ENCODE peak calls at places on chromosome 1, in six cellular contexts. One of them, this sample, is unnamed.
A peak's percentile ranks its signal among the peaks of the same experiment; 100 is the strongest.

GRCh38 chr1:221991221-221991620 is 249.3 kb upstream of the DUSP10 start:
- DNase-seq in T-cell: no peak
- DNase-seq in renal cortical epithelial cell: peak; percentile 55
- DNase-seq in stimulated activated CD4-positive, alpha-beta T cell treated with anti-CD3 and anti-CD28 coated beads, Interleukin-2, amount 100 ng/mL, for 48 hours: no peak
- DNase-seq in GF-D8: no peak
- DNase-seq in activated naive CD4-positive, alpha-beta T cell treated with anti-CD3 and anti-CD28 coated beads, Interleukin-2, amount 50 U/mL, for 72 hours: no peak
- DNase-seq in this sample: no peak

GRCh38 chr1:3597599-3597964 is 13.7 kb downstream of the MEGF6 start:
- DNase-seq in T-cell: no peak
- DNase-seq in renal cortical epithelial cell: no peak
- DNase-seq in stimulated activated CD4-positive, alpha-beta T cell treated with anti-CD3 and anti-CD28 coated beads, Interleukin-2, amount 100 ng/mL, for 48 hours: no peak
- DNase-seq in GF-D8: no peak
- DNase-seq in activated naive CD4-positive, alpha-beta T cell treated with anti-CD3 and anti-CD28 coated beads, Interleukin-2, amount 50 U/mL, for 72 hours: no peak
- DNase-seq in this sample: no peak

GRCh38 chr1:82775402-82776000 is 974.8 kb downstream of the ADGRL2 start:
- DNase-seq in T-cell: no peak
- DNase-seq in renal cortical epithelial cell: peak; percentile 4
- DNase-seq in stimulated activated CD4-positive, alpha-beta T cell treated with anti-CD3 and anti-CD28 coated beads, Interleukin-2, amount 100 ng/mL, for 48 hours: peak; percentile 40
- DNase-seq in GF-D8: no peak
- DNase-seq in activated naive CD4-positive, alpha-beta T cell treated with anti-CD3 and anti-CD28 coated beads, Interleukin-2, amount 50 U/mL, for 72 hours: no peak
- DNase-seq in this sample: no peak

GRCh38 chr1:205983925-205984725 is 19.1 kb downstream of the RAB7B start:
- DNase-seq in T-cell: no peak
- DNase-seq in renal cortical epithelial cell: peak; percentile 53
- DNase-seq in stimulated activated CD4-positive, alpha-beta T cell treated with anti-CD3 and anti-CD28 coated beads, Interleukin-2, amount 100 ng/mL, for 48 hours: no peak
- DNase-seq in GF-D8: no peak
- DNase-seq in activated naive CD4-positive, alpha-beta T cell treated with anti-CD3 and anti-CD28 coated beads, Interleukin-2, amount 50 U/mL, for 72 hours: no peak
- DNase-seq in this sample: peak; percentile 63

GRCh38 chr1:18945401-18945849 is 11.1 kb downstream of the IFFO2 start:
- DNase-seq in T-cell: no peak
- DNase-seq in renal cortical epithelial cell: no peak
- DNase-seq in stimulated activated CD4-positive, alpha-beta T cell treated with anti-CD3 and anti-CD28 coated beads, Interleukin-2, amount 100 ng/mL, for 48 hours: no peak
- DNase-seq in GF-D8: no peak
- DNase-seq in activated naive CD4-positive, alpha-beta T cell treated with anti-CD3 and anti-CD28 coated beads, Interleukin-2, amount 50 U/mL, for 72 hours: no peak
- DNase-seq in this sample: no peak

GRCh38 chr1:242629396-242629795 is 104.9 kb upstream of the PLD5 start:
- DNase-seq in T-cell: no peak
- DNase-seq in renal cortical epithelial cell: peak; percentile 70
- DNase-seq in stimulated activated CD4-positive, alpha-beta T cell treated with anti-CD3 and anti-CD28 coated beads, Interleukin-2, amount 100 ng/mL, for 48 hours: no peak
- DNase-seq in GF-D8: no peak
- DNase-seq in activated naive CD4-positive, alpha-beta T cell treated with anti-CD3 and anti-CD28 coated beads, Interleukin-2, amount 50 U/mL, for 72 hours: no peak
- DNase-seq in this sample: no peak

GRCh38 chr1:208007938-208008342 is 97.0 kb upstream of the CD34 start:
- DNase-seq in T-cell: no peak
- DNase-seq in renal cortical epithelial cell: peak; percentile 60
- DNase-seq in stimulated activated CD4-positive, alpha-beta T cell treated with anti-CD3 and anti-CD28 coated beads, Interleukin-2, amount 100 ng/mL, for 48 hours: no peak
- DNase-seq in GF-D8: no peak
- DNase-seq in activated naive CD4-positive, alpha-beta T cell treated with anti-CD3 and anti-CD28 coated beads, Interleukin-2, amount 50 U/mL, for 72 hours: no peak
- DNase-seq in this sample: no peak

GRCh38 chr1:172742599-172743500 is 83.9 kb downstream of the FASLG start:
- DNase-seq in T-cell: no peak
- DNase-seq in renal cortical epithelial cell: peak; percentile 43
- DNase-seq in stimulated activated CD4-positive, alpha-beta T cell treated with anti-CD3 and anti-CD28 coated beads, Interleukin-2, amount 100 ng/mL, for 48 hours: no peak
- DNase-seq in GF-D8: no peak
- DNase-seq in activated naive CD4-positive, alpha-beta T cell treated with anti-CD3 and anti-CD28 coated beads, Interleukin-2, amount 50 U/mL, for 72 hours: no peak
- DNase-seq in this sample: no peak

GRCh38 chr1:27872802-27873665 is 690 bp downstream of the THEMIS2 start:
- DNase-seq in T-cell: no peak
- DNase-seq in renal cortical epithelial cell: peak; percentile 34
- DNase-seq in stimulated activated CD4-positive, alpha-beta T cell treated with anti-CD3 and anti-CD28 coated beads, Interleukin-2, amount 100 ng/mL, for 48 hours: peak; percentile 37
- DNase-seq in GF-D8: no peak
- DNase-seq in activated naive CD4-positive, alpha-beta T cell treated with anti-CD3 and anti-CD28 coated beads, Interleukin-2, amount 50 U/mL, for 72 hours: peak; percentile 72
- DNase-seq in this sample: no peak

GRCh38 chr1:20008391-20008841 is 29.0 kb upstream of the PLA2G2A start:
- DNase-seq in T-cell: no peak
- DNase-seq in renal cortical epithelial cell: peak; percentile 2
- DNase-seq in stimulated activated CD4-positive, alpha-beta T cell treated with anti-CD3 and anti-CD28 coated beads, Interleukin-2, amount 100 ng/mL, for 48 hours: no peak
- DNase-seq in GF-D8: no peak
- DNase-seq in activated naive CD4-positive, alpha-beta T cell treated with anti-CD3 and anti-CD28 coated beads, Interleukin-2, amount 50 U/mL, for 72 hours: no peak
- DNase-seq in this sample: no peak

GRCh38 chr1:21933397-21934248 is 3.5 kb downstream of the HSPG2 start:
- DNase-seq in T-cell: no peak
- DNase-seq in renal cortical epithelial cell: peak; percentile 63
- DNase-seq in stimulated activated CD4-positive, alpha-beta T cell treated with anti-CD3 and anti-CD28 coated beads, Interleukin-2, amount 100 ng/mL, for 48 hours: no peak
- DNase-seq in GF-D8: no peak
- DNase-seq in activated naive CD4-positive, alpha-beta T cell treated with anti-CD3 and anti-CD28 coated beads, Interleukin-2, amount 50 U/mL, for 72 hours: no peak
- DNase-seq in this sample: no peak

GRCh38 chr1:4971666-4972065 is 317.3 kb downstream of the AJAP1 start:
- DNase-seq in T-cell: no peak
- DNase-seq in renal cortical epithelial cell: no peak
- DNase-seq in stimulated activated CD4-positive, alpha-beta T cell treated with anti-CD3 and anti-CD28 coated beads, Interleukin-2, amount 100 ng/mL, for 48 hours: no peak
- DNase-seq in GF-D8: no peak
- DNase-seq in activated naive CD4-positive, alpha-beta T cell treated with anti-CD3 and anti-CD28 coated beads, Interleukin-2, amount 50 U/mL, for 72 hours: no peak
- DNase-seq in this sample: no peak

GRCh38 chr1:150302907-150303306 is 9.2 kb downstream of the MRPS21 start:
- DNase-seq in T-cell: no peak
- DNase-seq in renal cortical epithelial cell: no peak
- DNase-seq in stimulated activated CD4-positive, alpha-beta T cell treated with anti-CD3 and anti-CD28 coated beads, Interleukin-2, amount 100 ng/mL, for 48 hours: no peak
- DNase-seq in GF-D8: no peak
- DNase-seq in activated naive CD4-positive, alpha-beta T cell treated with anti-CD3 and anti-CD28 coated beads, Interleukin-2, amount 50 U/mL, for 72 hours: no peak
- DNase-seq in this sample: no peak

GRCh38 chr1:72435025-72435424 is 152.7 kb upstream of the NEGR1 start:
- DNase-seq in T-cell: no peak
- DNase-seq in renal cortical epithelial cell: peak; percentile 41
- DNase-seq in stimulated activated CD4-positive, alpha-beta T cell treated with anti-CD3 and anti-CD28 coated beads, Interleukin-2, amount 100 ng/mL, for 48 hours: no peak
- DNase-seq in GF-D8: no peak
- DNase-seq in activated naive CD4-positive, alpha-beta T cell treated with anti-CD3 and anti-CD28 coated beads, Interleukin-2, amount 50 U/mL, for 72 hours: no peak
- DNase-seq in this sample: no peak

GRCh38 chr1:21329209-21329844 is 39.1 kb upstream of the ECE1 start:
- DNase-seq in T-cell: no peak
- DNase-seq in renal cortical epithelial cell: peak; percentile 97
- DNase-seq in stimulated activated CD4-positive, alpha-beta T cell treated with anti-CD3 and anti-CD28 coated beads, Interleukin-2, amount 100 ng/mL, for 48 hours: no peak
- DNase-seq in GF-D8: no peak
- DNase-seq in activated naive CD4-positive, alpha-beta T cell treated with anti-CD3 and anti-CD28 coated beads, Interleukin-2, amount 50 U/mL, for 72 hours: no peak
- DNase-seq in this sample: no peak

GRCh38 chr1:234733427-234733826 is 123.4 kb upstream of the IRF2BP2 start:
- DNase-seq in T-cell: no peak
- DNase-seq in renal cortical epithelial cell: no peak
- DNase-seq in stimulated activated CD4-positive, alpha-beta T cell treated with anti-CD3 and anti-CD28 coated beads, Interleukin-2, amount 100 ng/mL, for 48 hours: no peak
- DNase-seq in GF-D8: no peak
- DNase-seq in activated naive CD4-positive, alpha-beta T cell treated with anti-CD3 and anti-CD28 coated beads, Interleukin-2, amount 50 U/mL, for 72 hours: no peak
- DNase-seq in this sample: no peak

GRCh38 chr1:8651236-8651890 is 166.1 kb downstream of the RERE start:
- DNase-seq in T-cell: peak; percentile 9
- DNase-seq in renal cortical epithelial cell: no peak
- DNase-seq in stimulated activated CD4-positive, alpha-beta T cell treated with anti-CD3 and anti-CD28 coated beads, Interleukin-2, amount 100 ng/mL, for 48 hours: no peak
- DNase-seq in GF-D8: no peak
- DNase-seq in activated naive CD4-positive, alpha-beta T cell treated with anti-CD3 and anti-CD28 coated beads, Interleukin-2, amount 50 U/mL, for 72 hours: no peak
- DNase-seq in this sample: no peak

GRCh38 chr1:39105061-39105840 is 79.1 kb downstream of the NDUFS5 start:
- DNase-seq in T-cell: peak; percentile 51
- DNase-seq in renal cortical epithelial cell: no peak
- DNase-seq in stimulated activated CD4-positive, alpha-beta T cell treated with anti-CD3 and anti-CD28 coated beads, Interleukin-2, amount 100 ng/mL, for 48 hours: peak; percentile 33
- DNase-seq in GF-D8: no peak
- DNase-seq in activated naive CD4-positive, alpha-beta T cell treated with anti-CD3 and anti-CD28 coated beads, Interleukin-2, amount 50 U/mL, for 72 hours: no peak
- DNase-seq in this sample: peak; percentile 63

GRCh38 chr1:89070509-89070908 is 5.5 kb upstream of the GBP1 start:
- DNase-seq in T-cell: no peak
- DNase-seq in renal cortical epithelial cell: no peak
- DNase-seq in stimulated activated CD4-positive, alpha-beta T cell treated with anti-CD3 and anti-CD28 coated beads, Interleukin-2, amount 100 ng/mL, for 48 hours: no peak
- DNase-seq in GF-D8: no peak
- DNase-seq in activated naive CD4-positive, alpha-beta T cell treated with anti-CD3 and anti-CD28 coated beads, Interleukin-2, amount 50 U/mL, for 72 hours: no peak
- DNase-seq in this sample: no peak

GRCh38 chr1:228166170-228166936 is 749 bp downstream of the IBA57 start:
- DNase-seq in T-cell: peak; percentile 42
- DNase-seq in renal cortical epithelial cell: peak; percentile 58
- DNase-seq in stimulated activated CD4-positive, alpha-beta T cell treated with anti-CD3 and anti-CD28 coated beads, Interleukin-2, amount 100 ng/mL, for 48 hours: peak; percentile 35
- DNase-seq in GF-D8: peak; percentile 25
- DNase-seq in activated naive CD4-positive, alpha-beta T cell treated with anti-CD3 and anti-CD28 coated beads, Interleukin-2, amount 50 U/mL, for 72 hours: no peak
- DNase-seq in this sample: peak; percentile 73

GRCh38 chr1:18923721-18924610 is 21.6 kb upstream of the ALDH4A1 start:
- DNase-seq in T-cell: no peak
- DNase-seq in renal cortical epithelial cell: peak; percentile 59
- DNase-seq in stimulated activated CD4-positive, alpha-beta T cell treated with anti-CD3 and anti-CD28 coated beads, Interleukin-2, amount 100 ng/mL, for 48 hours: no peak
- DNase-seq in GF-D8: peak; percentile 43
- DNase-seq in activated naive CD4-positive, alpha-beta T cell treated with anti-CD3 and anti-CD28 coated beads, Interleukin-2, amount 50 U/mL, for 72 hours: no peak
- DNase-seq in this sample: no peak